ENCODE peak calls at places on chromosomes 12 and 14, in four cellular contexts. E is CD4-positive, CD25-positive, alpha-beta regulatory T cell; K is WERI-Rb-1; D is naive thymus-derived CD4-positive, alpha-beta T cell. U is an unnamed sample.

GRCh38 chr12:4849024-4849594 is 60.6 kb upstream of the KCNA1 start:
- DNase-seq in E (no peak), K (no peak), D (peak; percentile 18), U (peak; percentile 48)

GRCh38 chr14:53621986-53622385 is 334.6 kb downstream of the BMP4 start:
- DNase-seq in E (no peak), K (no peak), D (no peak), U (no peak)

GRCh38 chr12:15966426-15966825 is 55.3 kb downstream of the DERA start:
- DNase-seq in E (no peak), K (no peak), D (no peak), U (no peak)

GRCh38 chr12:124921200-124922008 is 7.0 kb upstream of the UBC start:
- DNase-seq in E (peak; percentile 51), K (peak; percentile 58), D (peak; percentile 74), U (peak; percentile 82)

GRCh38 chr14:20472566-20473206 is 3.5 kb downstream of the PNP start:
- DNase-seq in E (no peak), K (no peak), D (no peak), U (no peak)

GRCh38 chr14:31083781-31084180 is 57.6 kb upstream of the STRN3 start:
- DNase-seq in E (no peak), K (no peak), D (no peak), U (no peak)

GRCh38 chr12:12999276-12999958 is 648 bp downstream of the HEBP1 start:
- DNase-seq in E (no peak), K (no peak), D (no peak), U (no peak)

GRCh38 chr12:100557357-100557756 is 16.1 kb upstream of the GAS2L3 start:
- DNase-seq in E (no peak), K (no peak), D (no peak), U (no peak)

GRCh38 chr12:5272061-5272820 is 159.7 kb upstream of the NTF3 start:
- DNase-seq in E (no peak), K (no peak), D (no peak), U (no peak)

GRCh38 chr12:46332260-46332659 is 40.3 kb downstream of the SLC38A2 start:
- DNase-seq in E (no peak), K (no peak), D (no peak), U (peak; percentile 33)

GRCh38 chr12:132886529-132887477 is 602 bp downstream of the CHFR start:
- DNase-seq in E (no peak), K (no peak), D (no peak), U (peak; percentile 17)

GRCh38 chr12:22083167-22083566 is 37.1 kb downstream of the CMAS start:
- DNase-seq in E (peak; percentile 18), K (no peak), D (peak; percentile 35), U (peak; percentile 46)

GRCh38 chr14:51750542-51750941 is 98.8 kb downstream of the FRMD6 start:
- DNase-seq in E (no peak), K (peak; percentile 56), D (no peak), U (no peak)

GRCh38 chr12:6336859-6337744 is 4.8 kb downstream of the TNFRSF1A start:
- DNase-seq in E (peak; percentile 52), K (no peak), D (peak; percentile 59), U (no peak)

GRCh38 chr14:56212541-56212940 is 94.3 kb downstream of the PELI2 start:
- DNase-seq in E (no peak), K (no peak), D (no peak), U (no peak)

GRCh38 chr12:105272152-105272551 is 36.2 kb upstream of the APPL2 start:
- DNase-seq in E (no peak), K (no peak), D (no peak), U (peak; percentile 16)

GRCh38 chr14:52778702-52779101 is 12.7 kb downstream of the GNPNAT1 start:
- DNase-seq in E (no peak), K (no peak), D (no peak), U (no peak)

GRCh38 chr14:48690349-48690748 is 895.8 kb downstream of the RPS29 start:
- DNase-seq in E (no peak), K (no peak), D (no peak), U (no peak)

GRCh38 chr14:77067632-77068514 is 30.2 kb upstream of the CIPC start:
- DNase-seq in E (peak; percentile 31), K (peak; percentile 74), D (peak; percentile 59), U (peak; percentile 70)

GRCh38 chr14:88545256-88545655 is 9.6 kb downstream of the PTPN21 start:
- DNase-seq in E (no peak), K (no peak), D (no peak), U (no peak)

GRCh38 chr12:88590851-88591250 is 10.6 kb upstream of the KITLG start:
- DNase-seq in E (no peak), K (no peak), D (no peak), U (no peak)

GRCh38 chr12:75738486-75738885 is 227.1 kb upstream of the KRR1 start:
- DNase-seq in E (no peak), K (peak; percentile 40), D (no peak), U (no peak)

GRCh38 chr14:33949051-33950037 is 1.5 kb downstream of the EGLN3 start:
- DNase-seq in E (no peak), K (no peak), D (no peak), U (peak; percentile 32)

GRCh38 chr14:68470361-68470760 is 322.5 kb downstream of the ZFP36L1 start:
- DNase-seq in E (no peak), K (no peak), D (no peak), U (no peak)

GRCh38 chr14:34081576-34082136 is 130.8 kb upstream of the EGLN3 start:
- DNase-seq in E (no peak), K (no peak), D (no peak), U (no peak)

GRCh38 chr12:1836854-1837411 is 16.6 kb downstream of the LRTM2 start:
- DNase-seq in E (no peak), K (no peak), D (no peak), U (peak; percentile 57)

GRCh38 chr12:91777268-91777997 is 368.2 kb downstream of the BTG1 start:
- DNase-seq in E (no peak), K (no peak), D (no peak), U (no peak)

GRCh38 chr12:21336656-21337055 is 1.9 kb upstream of the SLCO1A2 start:
- DNase-seq in E (no peak), K (no peak), D (no peak), U (peak; percentile 10)

GRCh38 chr14:58216544-58216943 is 16.6 kb downstream of the ACTR10 start:
- DNase-seq in E (no peak), K (no peak), D (no peak), U (no peak)

GRCh38 chr14:91898256-91898843 is 31.0 kb upstream of the TC2N start:
- DNase-seq in E (no peak), K (no peak), D (no peak), U (no peak)

GRCh38 chr14:91899777-91900176 is 32.4 kb upstream of the TC2N start:
- DNase-seq in E (no peak), K (no peak), D (no peak), U (no peak)

GRCh38 chr14:91897121-91897701 is 29.9 kb upstream of the TC2N start:
- DNase-seq in E (no peak), K (no peak), D (no peak), U (no peak)

GRCh38 chr14:91901449-91902250 is 34.3 kb upstream of the TC2N start:
- DNase-seq in E (no peak), K (no peak), D (no peak), U (no peak)

DNA sequence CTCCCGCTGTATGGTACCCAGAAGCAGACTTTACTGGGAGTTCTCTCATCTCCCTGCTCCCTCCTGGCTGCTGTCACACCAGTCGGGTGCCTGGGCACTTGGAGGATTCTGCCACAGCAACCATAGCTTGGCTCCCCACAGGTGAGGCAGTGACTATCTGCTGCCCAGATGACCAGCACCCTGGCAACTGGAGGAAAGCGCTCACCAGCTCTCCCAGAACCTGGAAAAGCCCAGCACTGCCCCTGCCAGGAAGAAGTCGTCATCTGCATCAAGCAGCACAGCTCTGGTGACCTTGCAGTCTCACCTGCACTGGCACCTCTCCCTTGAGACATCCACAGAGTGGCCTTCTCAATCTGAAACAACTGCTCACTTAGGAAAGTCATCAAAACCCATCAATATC is 31.9 kb upstream of the TC2N start:
- DNase-seq in E (no peak), K (no peak), D (no peak), U (no peak)
- H3K27ac ChIP-seq in E (no peak overlapping the region), K (no peak overlapping the region), D (no peak overlapping the region), U (no peak overlapping the region)

GRCh38 chr14:98173291-98173690 is 1098.7 kb downstream of the BCL11B start:
- DNase-seq in E (peak; percentile 35), K (no peak), D (peak; percentile 76), U (no peak)
- H3K4me3 ChIP-seq in E (peak overlapping the region; percentile 65), K (no peak overlapping the region), D (peak overlapping the region; percentile 33), U (no peak overlapping the region)

GRCh38 chr12:120369476-120370342 is 745 bp upstream of the MSI1 start:
- DNase-seq in E (no peak), K (no peak), D (no peak), U (no peak)
- H3K27me3 ChIP-seq in E (peaks cover 29% of the 10 kb centered on the region), K (no peaks in the 10 kb centered on the region), D (peaks cover 29% of the 10 kb centered on the region), U (peaks cover 11% of the 10 kb centered on the region)

GRCh38 chr12:113416091-113416754 is 6.0 kb upstream of the SDSL start:
- DNase-seq in E (no peak), K (no peak), D (no peak), U (no peak)
- H3K27ac ChIP-seq in E (no peak overlapping the region), K (no peak overlapping the region), D (no peak overlapping the region), U (no peak overlapping the region)

GRCh38 chr14:89911018-89911919 is 43.3 kb downstream of the EFCAB11 start:
- DNase-seq in E (no peak), K (no peak), D (no peak), U (peak; percentile 35)
- H3K4me3 ChIP-seq in E (no peak overlapping the region), K (no peak overlapping the region), D (no peak overlapping the region), U (no peak overlapping the region)

GRCh38 chr12:42546709-42547108 is 42.8 kb downstream of the PRICKLE1 start:
- DNase-seq in E (no peak), K (no peak), D (no peak), U (no peak)

GRCh38 chr12:42552822-42553221 is 36.7 kb downstream of the PRICKLE1 start:
- DNase-seq in E (no peak), K (peak; percentile 15), D (no peak), U (no peak)

GRCh38 chr12:42550815-42551214 is 38.7 kb downstream of the PRICKLE1 start:
- DNase-seq in E (no peak), K (no peak), D (no peak), U (no peak)
- H3K27me3 ChIP-seq in E (no peaks in the 10 kb centered on the region), K (no peaks in the 10 kb centered on the region), D (no peaks in the 10 kb centered on the region), U (peaks cover 13% of the 10 kb centered on the region)

DNA sequence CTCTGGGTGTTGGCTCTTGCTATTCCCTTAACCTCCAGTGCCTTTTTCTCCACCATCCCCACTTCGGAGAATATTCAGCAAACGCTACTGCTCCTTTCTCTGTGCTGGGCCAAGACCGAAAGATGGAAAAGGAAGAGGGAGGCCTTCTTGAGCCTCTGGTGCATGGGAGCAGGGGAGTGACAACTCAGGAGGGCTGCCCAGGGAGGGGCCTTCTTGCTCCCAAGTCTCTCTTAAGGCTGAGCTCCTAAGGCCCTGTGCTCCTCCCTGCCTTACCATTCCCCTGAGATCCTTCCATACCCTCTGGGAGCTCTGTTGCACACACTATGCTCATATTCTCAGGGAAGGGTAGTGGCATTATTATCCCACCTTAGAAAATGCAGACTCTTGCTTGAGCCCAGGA is 34.9 kb downstream of the SH2B3 start:
- DNase-seq in E (no peak), K (no peak), D (no peak), U (no peak)
- H3K27ac ChIP-seq in E (peak overlapping the region; percentile 14), K (no peak overlapping the region), D (no peak overlapping the region), U (no peak overlapping the region)

U was measured in SJCRH30.